ENCODE peak calls at places on chromosomes 7 and 10, in four cellular contexts. One of them, this sample, is unnamed.

GRCh38 chr7:78159537-78159936 is 361.0 kb downstream of the PHTF2 start:
- DNase-seq in hippocampal formation: no peak
- DNase-seq in OCI-LY7: no peak
- DNase-seq in stimulated activated CD4-positive, alpha-beta T cell treated with anti-CD3 and anti-CD28 coated beads, Interleukin-4, amount 100 ng/mL, for 48 hours: no peak
- DNase-seq in this sample: no peak

GRCh38 chr7:82017334-82017943 is 247.6 kb upstream of the HGF start:
- DNase-seq in stimulated activated CD4-positive, alpha-beta T cell treated with anti-CD3 and anti-CD28 coated beads, Interleukin-4, amount 100 ng/mL, for 48 hours: no peak
- DNase-seq in hippocampal formation: peak; percentile 61
- DNase-seq in OCI-LY7: peak; percentile 19
- DNase-seq in this sample: peak; percentile 27

GRCh38 chr10:66931340-66931948 is 5.6 kb downstream of the LRRTM3 start:
- DNase-seq in OCI-LY7: peak; percentile 57
- DNase-seq in stimulated activated CD4-positive, alpha-beta T cell treated with anti-CD3 and anti-CD28 coated beads, Interleukin-4, amount 100 ng/mL, for 48 hours: no peak
- DNase-seq in hippocampal formation: peak; percentile 87
- DNase-seq in this sample: peak; percentile 56

GRCh38 chr7:31937982-31938381 is 132.2 kb downstream of the PDE1C start:
- DNase-seq in stimulated activated CD4-positive, alpha-beta T cell treated with anti-CD3 and anti-CD28 coated beads, Interleukin-4, amount 100 ng/mL, for 48 hours: no peak
- DNase-seq in hippocampal formation: no peak
- DNase-seq in OCI-LY7: no peak
- DNase-seq in this sample: no peak

GRCh38 chr7:77800158-77800557 is 1.6 kb downstream of the PHTF2 start:
- DNase-seq in hippocampal formation: no peak
- DNase-seq in OCI-LY7: peak; percentile 30
- DNase-seq in stimulated activated CD4-positive, alpha-beta T cell treated with anti-CD3 and anti-CD28 coated beads, Interleukin-4, amount 100 ng/mL, for 48 hours: no peak
- DNase-seq in this sample: no peak

GRCh38 chr10:52949899-52950298 is 177.3 kb upstream of the MBL2 start:
- DNase-seq in hippocampal formation: no peak
- DNase-seq in OCI-LY7: peak; percentile 31
- DNase-seq in stimulated activated CD4-positive, alpha-beta T cell treated with anti-CD3 and anti-CD28 coated beads, Interleukin-4, amount 100 ng/mL, for 48 hours: no peak
- DNase-seq in this sample: peak; percentile 51

GRCh38 chr7:107792364-107792763 is 10.7 kb downstream of the SLC26A3 start:
- DNase-seq in OCI-LY7: no peak
- DNase-seq in hippocampal formation: no peak
- DNase-seq in stimulated activated CD4-positive, alpha-beta T cell treated with anti-CD3 and anti-CD28 coated beads, Interleukin-4, amount 100 ng/mL, for 48 hours: no peak
- DNase-seq in this sample: no peak

GRCh38 chr7:105581066-105581811 is at the start of gene EFCAB10:
- DNase-seq in stimulated activated CD4-positive, alpha-beta T cell treated with anti-CD3 and anti-CD28 coated beads, Interleukin-4, amount 100 ng/mL, for 48 hours: peak; percentile 59
- DNase-seq in hippocampal formation: peak; percentile 53
- DNase-seq in OCI-LY7: no peak
- DNase-seq in this sample: no peak

GRCh38 chr10:110568055-110568735 is 700 bp downstream of the SMC3 start:
- DNase-seq in OCI-LY7: peak; percentile 63
- DNase-seq in hippocampal formation: no peak
- DNase-seq in stimulated activated CD4-positive, alpha-beta T cell treated with anti-CD3 and anti-CD28 coated beads, Interleukin-4, amount 100 ng/mL, for 48 hours: peak; percentile 28
- DNase-seq in this sample: peak; percentile 55

GRCh38 chr7:107327986-107328569 is 141.8 kb upstream of the GPR22 start:
- DNase-seq in stimulated activated CD4-positive, alpha-beta T cell treated with anti-CD3 and anti-CD28 coated beads, Interleukin-4, amount 100 ng/mL, for 48 hours: no peak
- DNase-seq in OCI-LY7: no peak
- DNase-seq in hippocampal formation: no peak
- DNase-seq in this sample: no peak

GRCh38 chr10:1240341-1240775 is 184.2 kb downstream of the WDR37 start:
- DNase-seq in stimulated activated CD4-positive, alpha-beta T cell treated with anti-CD3 and anti-CD28 coated beads, Interleukin-4, amount 100 ng/mL, for 48 hours: no peak
- DNase-seq in hippocampal formation: no peak
- DNase-seq in OCI-LY7: no peak
- DNase-seq in this sample: no peak

GRCh38 chr7:30475580-30475979 is 3.0 kb downstream of the NOD1 start:
- DNase-seq in stimulated activated CD4-positive, alpha-beta T cell treated with anti-CD3 and anti-CD28 coated beads, Interleukin-4, amount 100 ng/mL, for 48 hours: no peak
- DNase-seq in OCI-LY7: peak; percentile 46
- DNase-seq in hippocampal formation: no peak
- DNase-seq in this sample: no peak

GRCh38 chr10:79547973-79548372 is 12.2 kb downstream of the SFTPA2 start:
- DNase-seq in hippocampal formation: no peak
- DNase-seq in stimulated activated CD4-positive, alpha-beta T cell treated with anti-CD3 and anti-CD28 coated beads, Interleukin-4, amount 100 ng/mL, for 48 hours: no peak
- DNase-seq in OCI-LY7: no peak
- DNase-seq in this sample: no peak

GRCh38 chr7:115984105-115984504 is 46.5 kb downstream of the TFEC start:
- DNase-seq in OCI-LY7: no peak
- DNase-seq in hippocampal formation: no peak
- DNase-seq in stimulated activated CD4-positive, alpha-beta T cell treated with anti-CD3 and anti-CD28 coated beads, Interleukin-4, amount 100 ng/mL, for 48 hours: no peak
- DNase-seq in this sample: no peak

GRCh38 chr10:69088801-69089501 is 1.0 kb downstream of the SRGN start:
- DNase-seq in OCI-LY7: peak; percentile 70
- DNase-seq in hippocampal formation: no peak
- DNase-seq in stimulated activated CD4-positive, alpha-beta T cell treated with anti-CD3 and anti-CD28 coated beads, Interleukin-4, amount 100 ng/mL, for 48 hours: no peak
- DNase-seq in this sample: peak; percentile 73

GRCh38 chr10:95214369-95214768 is 20.3 kb downstream of the ACSM6 start:
- DNase-seq in OCI-LY7: no peak
- DNase-seq in hippocampal formation: no peak
- DNase-seq in stimulated activated CD4-positive, alpha-beta T cell treated with anti-CD3 and anti-CD28 coated beads, Interleukin-4, amount 100 ng/mL, for 48 hours: no peak
- DNase-seq in this sample: no peak

GRCh38 chr10:88347597-88348304 is 235.4 kb downstream of the RNLS start:
- DNase-seq in OCI-LY7: no peak
- DNase-seq in hippocampal formation: no peak
- DNase-seq in stimulated activated CD4-positive, alpha-beta T cell treated with anti-CD3 and anti-CD28 coated beads, Interleukin-4, amount 100 ng/mL, for 48 hours: no peak
- DNase-seq in this sample: no peak

GRCh38 chr10:72175166-72175565 is 40.6 kb upstream of the ANAPC16 start:
- DNase-seq in OCI-LY7: no peak
- DNase-seq in hippocampal formation: peak; percentile 19
- DNase-seq in stimulated activated CD4-positive, alpha-beta T cell treated with anti-CD3 and anti-CD28 coated beads, Interleukin-4, amount 100 ng/mL, for 48 hours: no peak
- DNase-seq in this sample: peak; percentile 23

GRCh38 chr10:5606864-5607263 is 59.5 kb downstream of the ASB13 start:
- DNase-seq in hippocampal formation: no peak
- DNase-seq in stimulated activated CD4-positive, alpha-beta T cell treated with anti-CD3 and anti-CD28 coated beads, Interleukin-4, amount 100 ng/mL, for 48 hours: no peak
- DNase-seq in OCI-LY7: peak; percentile 43
- DNase-seq in this sample: no peak

GRCh38 chr10:68096913-68097509 is 12.3 kb upstream of the MYPN start:
- DNase-seq in OCI-LY7: no peak
- DNase-seq in hippocampal formation: no peak
- DNase-seq in stimulated activated CD4-positive, alpha-beta T cell treated with anti-CD3 and anti-CD28 coated beads, Interleukin-4, amount 100 ng/mL, for 48 hours: no peak
- DNase-seq in this sample: peak; percentile 11

GRCh38 chr7:27183682-27184341 is 1.2 kb downstream of the HOXA11 start:
- DNase-seq in OCI-LY7: no peak
- DNase-seq in stimulated activated CD4-positive, alpha-beta T cell treated with anti-CD3 and anti-CD28 coated beads, Interleukin-4, amount 100 ng/mL, for 48 hours: no peak
- DNase-seq in hippocampal formation: no peak
- DNase-seq in this sample: no peak

GRCh38 chr7:1934017-1934416 is 263.9 kb downstream of the ELFN1 start:
- DNase-seq in stimulated activated CD4-positive, alpha-beta T cell treated with anti-CD3 and anti-CD28 coated beads, Interleukin-4, amount 100 ng/mL, for 48 hours: no peak
- DNase-seq in hippocampal formation: no peak
- DNase-seq in OCI-LY7: no peak
- DNase-seq in this sample: no peak